ENCODE peak calls at places on chromosomes 4 and X, in six cellular contexts. D is PC-3, B is HFF-Myc, L is fibroblast of lung, T is astrocyte of the spinal cord, K is neuronal stem cell. Z is an unnamed sample.

GRCh38 chr4:151408630-151409469 is at the start of gene FHIP1A:
- DNase-seq in L (peak), D (peak), K (peak), B (peak), T (peak), Z (peak)

GRCh38 chr4:156606444-156607197 is 365.0 kb downstream of the PDGFC start:
- DNase-seq in D (no peak), K (no peak), T (peak), L (peak), B (no peak), Z (no peak)

GRCh38 chrX:20177093-20177492 is 35.5 kb upstream of the EIF1AX start:
- DNase-seq in K (no peak), D (no peak), T (no peak), L (no peak), B (no peak), Z (no peak)

GRCh38 chrX:41526925-41527324 is 79.8 kb downstream of the NYX start:
- DNase-seq in T (peak), K (no peak), B (peak), D (peak), L (no peak), Z (peak)

GRCh38 chrX:135112096-135112729 is 8.1 kb downstream of the ETDB start:
- DNase-seq in K (no peak), B (no peak), D (peak), T (peak), L (peak), Z (peak)

GRCh38 chrX:132751043-132751690 is 207.3 kb downstream of the HS6ST2 start:
- DNase-seq in D (no peak), K (no peak), T (no peak), B (no peak), L (no peak), Z (no peak)

GRCh38 chr4:180120114-180120513 is 2123.1 kb upstream of the TENM3 start:
- DNase-seq in T (no peak), B (no peak), D (no peak), K (no peak), L (peak), Z (no peak)

GRCh38 chrX:152901816-152902501 is 4.1 kb downstream of the ZNF185 start:
- DNase-seq in D (no peak), T (peak), K (no peak), L (no peak), B (no peak), Z (no peak)

GRCh38 chrX:68383540-68383939 is 49.8 kb downstream of the OPHN1 start:
- DNase-seq in L (no peak), K (no peak), D (no peak), B (no peak), T (no peak), Z (no peak)

GRCh38 chr4:97656034-97656720 is 487.1 kb downstream of the STPG2 start:
- DNase-seq in K (no peak), D (peak), T (peak), L (peak), B (no peak), Z (peak)

GRCh38 chr4:158624889-158625478 is 46.7 kb downstream of the C4orf46 start:
- DNase-seq in D (peak), K (peak), T (peak), B (peak), L (peak), Z (peak)

GRCh38 chr4:13294961-13295605 is 189.1 kb downstream of the RAB28 start:
- DNase-seq in D (peak), K (no peak), T (no peak), B (no peak), L (no peak), Z (no peak)

GRCh38 chr4:118765399-118765798 is 70.5 kb downstream of the SEC24D start:
- DNase-seq in B (peak), T (peak), K (no peak), D (peak), L (peak), Z (peak)

GRCh38 chr4:2833671-2834000 is 10.0 kb upstream of the ADD1 start:
- DNase-seq in D (no peak), T (no peak), K (no peak), L (no peak), B (no peak), Z (no peak)

GRCh38 chrX:153378607-153379006 is 22.5 kb downstream of the PNMA6E start:
- DNase-seq in L (no peak), T (no peak), B (no peak), D (no peak), K (no peak), Z (no peak)

GRCh38 chrX:72001471-72001870 is 90.8 kb downstream of the NHSL2 start:
- DNase-seq in D (no peak), B (no peak), T (no peak), K (no peak), L (no peak), Z (no peak)

GRCh38 chr4:74631338-74631737 is 163.0 kb downstream of the BTC start:
- DNase-seq in K (no peak), L (peak), D (peak), B (no peak), T (no peak), Z (peak)

GRCh38 chr4:36024901-36025610 is 219.3 kb downstream of the ARAP2 start:
- DNase-seq in K (no peak), B (no peak), L (no peak), T (no peak), D (peak), Z (no peak)

GRCh38 chr4:137909910-137910309 is 332.2 kb downstream of the SLC7A11 start:
- DNase-seq in T (no peak), L (no peak), K (no peak), D (no peak), B (no peak), Z (no peak)

GRCh38 chrX:12950851-12951589 is 23.9 kb upstream of the TMSB4X start:
- DNase-seq in D (no peak), L (no peak), T (no peak), K (no peak), B (no peak), Z (no peak)

GRCh38 chrX:12240491-12240890 is 102.2 kb downstream of the FRMPD4 start:
- DNase-seq in D (no peak), T (no peak), K (no peak), L (no peak), B (no peak), Z (no peak)

GRCh38 chr4:30256105-30256828 is 463.9 kb upstream of the PCDH7 start:
- DNase-seq in L (no peak), T (no peak), D (peak), K (no peak), B (no peak), Z (no peak)

GRCh38 chrX:19628006-19628575 is 112.8 kb upstream of the MAP3K15 start:
- DNase-seq in B (no peak), T (peak), L (no peak), K (no peak), D (no peak), Z (no peak)

GRCh38 chrX:46979340-46979739 is 67.1 kb downstream of the JADE3 start:
- DNase-seq in D (peak), K (no peak), T (peak), L (peak), B (no peak), Z (peak)

GRCh38 chr4:170259631-170260153 is 169.9 kb upstream of the AADAT start:
- DNase-seq in K (peak), T (peak), L (peak), D (peak), B (peak), Z (peak)

GRCh38 chr4:8123389-8123788 is 35.2 kb downstream of the ABLIM2 start:
- DNase-seq in K (peak), L (no peak), T (no peak), B (no peak), D (no peak), Z (peak)

GRCh38 chr4:136495076-136495475 is 1037.2 kb downstream of the PCDH18 start:
- DNase-seq in D (no peak), L (peak), K (no peak), B (no peak), T (no peak), Z (no peak)

GRCh38 chr4:108527729-108528128 is 92.6 kb upstream of the RPL34 start:
- DNase-seq in B (no peak), L (no peak), K (no peak), D (no peak), T (no peak), Z (no peak)

GRCh38 chrX:48697182-48697727 is 721 bp downstream of the SUV39H1 start:
- DNase-seq in T (no peak), K (no peak), L (no peak), D (no peak), B (no peak), Z (peak)

GRCh38 chrX:123513585-123514278 is 219.1 kb downstream of the THOC2 start:
- DNase-seq in D (peak), L (no peak), T (no peak), K (no peak), B (no peak), Z (no peak)
- H3K4me3 ChIP-seq in D (peak), L (no peak), T (no peak), K (no peak), B (peak), Z (peak)

GRCh38 chr4:37684154-37684553 is 2.0 kb downstream of the RELL1 start:
- DNase-seq in D (no peak), T (no peak), K (no peak), B (no peak), L (no peak), Z (no peak)
- H3K4me3 ChIP-seq in D (no peak), T (no peak), K (no peak), B (no peak), L (no peak), Z (no peak)

GRCh38 chr4:110632506-110633357 is 9.9 kb upstream of the PITX2 start:
- DNase-seq in D (no peak), K (peak), B (no peak), L (no peak), T (no peak), Z (no peak)
- H3K4me3 ChIP-seq in D (no peak), K (no peak), B (peak), L (no peak), T (no peak), Z (peak)

DNA sequence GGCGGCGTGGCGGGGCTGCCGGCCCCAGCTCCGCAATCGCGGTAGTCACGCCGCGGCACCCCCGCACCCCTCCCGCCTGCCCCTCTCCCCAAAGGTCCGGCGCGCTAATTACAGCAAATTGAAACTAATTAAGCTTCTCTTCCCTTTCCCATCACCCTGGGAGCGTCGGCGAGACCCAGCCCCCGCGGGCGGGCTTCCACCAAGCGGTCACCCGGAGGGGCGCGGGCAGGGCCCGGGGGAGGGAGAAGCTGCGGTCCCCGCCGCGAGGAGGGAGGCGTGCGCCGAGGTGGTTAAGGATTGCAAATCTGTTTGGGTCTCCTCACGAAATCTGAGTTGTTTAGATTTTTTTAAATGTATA is 13.1 kb downstream of the ARX start:
- DNase-seq in B (no peak), L (no peak), T (no peak), K (no peak), D (no peak), Z (no peak)
- H3K4me3 ChIP-seq in B (no peak), L (no peak), T (peak), K (no peak), D (no peak), Z (peak)

DNA sequence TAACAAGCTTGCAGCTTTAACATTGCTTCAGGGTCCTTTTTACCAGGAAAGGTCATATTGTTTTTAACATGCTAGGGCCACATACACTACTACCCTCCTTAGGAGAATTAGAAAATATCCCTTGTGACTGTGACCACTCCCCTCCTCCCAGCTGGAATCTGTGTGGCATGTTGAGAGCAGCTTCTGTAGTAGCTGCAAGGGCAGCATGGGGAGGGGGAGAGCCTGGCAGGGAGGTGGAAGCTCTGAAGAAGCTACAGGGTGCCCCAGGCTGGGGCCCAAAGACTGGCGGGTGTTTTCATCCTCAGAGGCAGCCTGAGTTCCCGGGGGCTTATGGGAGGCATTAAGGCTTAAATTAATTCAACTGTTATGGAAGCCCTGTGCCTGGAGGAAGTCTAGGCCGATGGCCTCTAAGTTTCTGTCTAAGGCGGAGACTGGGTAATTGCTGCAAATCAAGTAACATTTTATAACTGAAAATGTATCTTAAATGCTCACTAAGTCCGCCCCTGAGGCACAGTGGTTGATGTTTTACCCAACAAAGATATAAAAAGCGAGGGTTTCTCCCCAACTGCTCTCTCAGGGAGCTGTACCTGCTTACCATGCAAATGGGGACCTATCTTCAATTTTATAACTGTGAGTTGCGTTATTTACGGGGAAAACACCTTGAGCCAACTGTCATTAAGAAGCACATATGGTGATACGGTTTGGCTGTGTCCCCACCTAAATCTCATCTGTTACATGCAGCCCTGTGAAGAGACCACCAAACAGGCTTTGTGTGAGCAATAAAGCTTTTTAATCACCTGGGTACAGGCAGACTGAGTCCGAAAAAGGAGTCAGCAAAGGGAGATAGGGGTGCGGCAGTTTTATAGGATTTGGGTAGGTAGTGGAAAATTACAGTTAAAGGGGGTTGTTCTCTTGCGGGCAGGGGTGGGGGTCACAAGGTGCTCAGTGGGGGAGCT is 37.4 kb upstream of the STS start:
- DNase-seq in D (no peak), L (no peak), T (no peak), B (no peak), K (no peak), Z (no peak)
- H3K4me3 ChIP-seq in D (no peak), L (no peak), T (no peak), B (no peak), K (peak), Z (no peak)

GRCh38 chr4:86307432-86307831 is 52.4 kb downstream of the MAPK10 start:
- DNase-seq in D (no peak), L (no peak), T (peak), B (no peak), K (no peak), Z (peak)

GRCh38 chr4:86300516-86300915 is 59.3 kb downstream of the MAPK10 start:
- DNase-seq in L (no peak), T (no peak), B (no peak), D (no peak), K (no peak), Z (no peak)

GRCh38 chr4:86306816-86307215 is 53.0 kb downstream of the MAPK10 start:
- DNase-seq in L (peak), B (peak), D (peak), T (peak), K (no peak), Z (peak)

GRCh38 chr4:86296865-86297264 is 63.0 kb downstream of the MAPK10 start:
- DNase-seq in D (no peak), L (no peak), B (no peak), T (no peak), K (no peak), Z (no peak)

GRCh38 chr4:86302242-86302641 is 57.6 kb downstream of the MAPK10 start:
- DNase-seq in L (peak), D (no peak), K (no peak), T (peak), B (peak), Z (no peak)
- H3K4me3 ChIP-seq in L (no peak), D (no peak), K (no peak), T (no peak), B (no peak), Z (no peak)

GRCh38 chr4:165345663-165346417 is 18.4 kb downstream of the MSMO1 start:
- DNase-seq in K (no peak), L (no peak), D (peak), B (no peak), T (peak), Z (no peak)

GRCh38 chr4:165355900-165356300 is 22.9 kb upstream of the CPE start:
- DNase-seq in B (no peak), L (peak), T (peak), D (peak), K (peak), Z (no peak)

GRCh38 chr4:165347647-165348569 is 20.4 kb downstream of the MSMO1 start:
- DNase-seq in B (no peak), L (no peak), K (no peak), T (no peak), D (no peak), Z (no peak)

DNA sequence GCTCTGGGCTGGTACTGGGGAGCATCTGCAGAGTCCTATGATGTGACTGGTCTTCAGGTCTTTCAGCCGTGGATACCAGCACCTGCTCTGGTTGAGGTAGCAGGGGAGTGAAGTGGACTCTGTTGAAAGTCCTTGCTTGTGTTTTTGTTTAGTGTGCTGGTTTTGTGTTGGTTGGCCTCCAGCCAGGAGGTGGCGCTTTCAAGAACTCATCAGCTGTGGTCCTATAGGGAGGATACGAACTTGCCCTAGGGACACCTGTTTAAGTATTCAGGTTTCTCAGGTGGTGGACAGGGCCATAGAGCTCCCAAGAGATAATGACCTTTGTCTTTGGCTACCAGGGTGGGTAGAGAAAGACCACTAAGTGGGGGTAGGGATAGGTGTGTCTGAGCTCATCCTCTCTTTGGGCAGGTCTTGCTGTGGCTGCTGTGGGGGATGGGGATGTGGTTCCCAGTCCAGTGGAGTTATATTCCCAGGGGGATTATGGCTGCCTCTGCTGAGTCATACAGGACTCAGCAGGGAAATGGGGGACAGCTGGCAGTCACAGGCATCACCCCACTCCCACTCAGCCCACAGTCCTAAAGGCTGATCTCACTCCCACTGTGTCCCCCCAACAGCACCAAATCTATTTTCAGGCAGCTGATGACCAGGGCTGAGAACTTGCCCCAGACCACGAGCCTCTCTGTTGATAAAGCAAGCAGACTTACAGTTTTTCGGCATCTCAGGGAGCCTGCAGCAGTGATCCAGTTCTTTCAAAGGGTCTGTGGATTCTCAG is 24.1 kb downstream of the MSMO1 start:
- DNase-seq in L (no peak), T (no peak), B (no peak), K (no peak), D (no peak), Z (no peak)
- H3K4me3 ChIP-seq in L (no peak), T (no peak), B (no peak), K (no peak), D (no peak), Z (no peak)

DNA sequence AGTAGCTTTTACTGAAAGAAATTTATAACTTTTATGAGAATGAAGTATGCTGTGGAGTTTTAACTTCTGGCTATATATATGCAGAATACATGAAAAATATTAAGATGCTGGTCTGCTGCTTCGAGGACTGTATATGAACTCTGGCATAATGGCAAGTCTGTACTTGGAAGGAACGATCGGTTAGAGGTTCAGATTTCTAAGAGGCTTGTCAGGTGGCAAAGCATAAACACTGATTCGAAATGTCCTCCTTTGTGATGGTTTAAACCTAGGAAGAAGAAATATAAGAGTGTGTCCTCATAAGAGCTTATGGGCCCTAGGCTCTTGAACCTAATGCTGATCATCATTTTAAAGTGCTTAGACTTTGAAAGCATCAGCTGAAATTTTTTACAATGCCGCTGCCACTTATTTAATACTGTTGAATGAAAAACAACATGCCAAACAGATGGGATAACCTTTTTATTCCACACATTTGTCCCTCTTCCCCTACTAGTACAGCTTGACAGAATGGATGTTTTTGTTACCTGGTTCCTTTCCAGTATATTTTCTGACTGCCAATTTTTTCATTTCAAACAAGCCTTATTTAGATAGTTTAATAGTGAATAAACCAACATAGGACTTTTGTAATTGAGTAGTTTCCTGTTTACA is 8.7 kb downstream of the SPRY1 start:
- DNase-seq in K (no peak), D (no peak), B (no peak), T (no peak), L (no peak), Z (no peak)
- H3K4me3 ChIP-seq in K (peak), D (no peak), B (no peak), T (no peak), L (no peak), Z (no peak)

DNA sequence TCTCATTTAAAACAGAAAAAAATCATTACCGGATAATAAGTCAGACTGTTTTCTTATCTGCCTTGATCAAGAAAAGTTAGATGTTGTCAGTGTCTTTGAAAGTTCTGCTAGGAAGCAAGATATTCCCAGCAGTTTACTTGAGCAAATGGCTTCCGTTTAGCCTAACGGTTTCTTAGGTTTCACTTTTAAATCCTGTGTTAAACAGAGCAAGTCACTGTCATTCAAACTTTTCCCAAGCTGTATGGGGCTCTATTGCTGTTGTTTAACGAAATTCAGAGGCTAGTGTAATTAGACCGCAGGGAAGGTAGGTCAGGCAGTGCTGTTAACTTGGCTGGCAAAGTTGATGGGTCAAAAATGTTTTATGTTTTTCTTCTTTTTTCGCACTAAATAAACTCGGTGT is 80.3 kb upstream of the NEIL3 start:
- DNase-seq in T (peak), D (no peak), L (peak), B (no peak), K (no peak), Z (peak)
- H3K4me3 ChIP-seq in T (peak), D (peak), L (peak), B (peak), K (no peak), Z (peak)

Z was measured in foreskin fibroblast.